ENCODE peak calls at places on chromosomes 2 and 18, in four cellular contexts. C is T follicular helper cell; Y is naive thymus-derived CD4-positive, alpha-beta T cell; U is GM03348. Q is an unnamed sample.

GRCh38 chr18:48640566-48641270 is 101.9 kb downstream of the CTIF start:
- DNase-seq in C (no peak), Y (no peak), U (peak; percentile 49), Q (no peak)

GRCh38 chr2:17805717-17806354 is 10.4 kb upstream of the MSGN1 start:
- DNase-seq in C (no peak), Y (no peak), U (no peak), Q (no peak)

GRCh38 chr18:31510319-31510718 is 12.3 kb downstream of the DSG2 start:
- DNase-seq in C (no peak), Y (no peak), U (no peak), Q (no peak)

GRCh38 chr2:86249843-86250402 is 50.7 kb downstream of the MRPL35 start:
- DNase-seq in C (no peak), Y (peak; percentile 8), U (peak; percentile 15), Q (no peak)

GRCh38 chr2:215692387-215693079 is 256.7 kb upstream of the FN1 start:
- DNase-seq in C (no peak), Y (no peak), U (no peak), Q (no peak)

GRCh38 chr2:118881490-118882129 is 34.2 kb upstream of the EN1 start:
- DNase-seq in C (peak; percentile 44), Y (peak; percentile 51), U (peak; percentile 60), Q (peak; percentile 58)

GRCh38 chr2:113876503-113877387 is 13.1 kb upstream of the ACTR3 start:
- DNase-seq in C (peak; percentile 56), Y (peak; percentile 62), U (no peak), Q (no peak)

GRCh38 chr18:52569492-52569891 is 229.5 kb downstream of the DCC start:
- DNase-seq in C (no peak), Y (no peak), U (no peak), Q (no peak)

GRCh38 chr18:56756971-56757370 is 105.8 kb downstream of the WDR7 start:
- DNase-seq in C (no peak), Y (no peak), U (no peak), Q (no peak)